ENCODE peak calls at places on chromosomes 3 and 15, in six cellular contexts. W is neural progenitor cell, O is keratinocyte, A is GM23248, I is GM23338, G is astrocyte. E is an unnamed sample. For H3K79me2, the result is how much of the 10 kb centered on the place peaks cover.

GRCh38 chr15:43210807-43211206 is 10.0 kb downstream of the EPB42 start:
- DNase-seq in A (no peak), I (no peak), G (no peak), O (no peak), W (no peak), E (no peak)

GRCh38 chr15:56242576-56243116 is 1.0 kb downstream of the RFX7 start:
- DNase-seq in W (no peak), O (no peak), I (no peak), G (no peak), A (peak), E (peak)

GRCh38 chr15:40454904-40455391 is 14.2 kb downstream of the BAHD1 start:
- DNase-seq in G (peak), W (no peak), A (peak), O (no peak), I (no peak), E (peak)

GRCh38 chr3:159892171-159892791 is 96.4 kb upstream of the IL12A start:
- DNase-seq in W (no peak), G (peak), O (no peak), A (no peak), I (no peak), E (no peak)

GRCh38 chr3:21551019-21551418 is 200.0 kb downstream of the ZNF385D start:
- DNase-seq in I (peak), W (no peak), A (peak), G (peak), O (no peak), E (no peak)

GRCh38 chr3:174358252-174358651 is 500.9 kb upstream of the NAALADL2 start:
- DNase-seq in G (no peak), I (no peak), A (no peak), W (no peak), O (no peak), E (no peak)

GRCh38 chr3:183844606-183845005 is 19.2 kb upstream of the MAP6D1 start:
- DNase-seq in G (peak), A (peak), W (no peak), I (no peak), O (peak), E (peak)

GRCh38 chr3:13073042-13073906 is at the start of gene IQSEC1:
- DNase-seq in G (no peak), I (peak), W (peak), O (no peak), A (peak), E (peak)

GRCh38 chr3:46664188-46664970 is 29.1 kb downstream of the ALS2CL start:
- DNase-seq in A (no peak), O (no peak), G (no peak), I (no peak), W (no peak), E (peak)

GRCh38 chr15:68595761-68596160 is 17.0 kb downstream of the CORO2B start:
- DNase-seq in W (no peak), G (no peak), O (no peak), A (no peak), I (no peak), E (no peak)
- H3K79me2 ChIP-seq in W (under half), G (half or more), O (under half), A (half or more), I (under half), E (half or more)

GRCh38 chr3:137764563-137765309 is 621 bp downstream of the SOX14 start:
- DNase-seq in W (peak), A (no peak), I (peak), G (no peak), O (no peak), E (peak)

GRCh38 chr3:137768021-137768360 is 3.9 kb downstream of the SOX14 start:
- DNase-seq in I (no peak), A (no peak), W (peak), G (no peak), O (no peak), E (no peak)

GRCh38 chr3:137767146-137768020 is 3.3 kb downstream of the SOX14 start:
- DNase-seq in G (no peak), W (peak), O (no peak), I (peak), A (no peak), E (peak)

GRCh38 chr3:137765310-137766033 is 1.4 kb downstream of the SOX14 start:
- DNase-seq in W (peak), I (peak), O (no peak), G (no peak), A (no peak), E (peak)

GRCh38 chr3:137766069-137766960 is 2.2 kb downstream of the SOX14 start:
- DNase-seq in O (no peak), A (no peak), G (no peak), I (peak), W (peak), E (peak)
- H3K4me3 ChIP-seq in O (no peak), A (no peak), G (no peak), I (peak), W (peak), E (no peak)

GRCh38 chr3:122394173-122394572 is 10.2 kb downstream of the FAM162A start:
- DNase-seq in I (no peak), O (no peak), A (no peak), W (no peak), G (no peak), E (no peak)
- H3K79me2 ChIP-seq in I (under half), O (under half), A (under half), W (under half), G (under half), E (under half)

DNA sequence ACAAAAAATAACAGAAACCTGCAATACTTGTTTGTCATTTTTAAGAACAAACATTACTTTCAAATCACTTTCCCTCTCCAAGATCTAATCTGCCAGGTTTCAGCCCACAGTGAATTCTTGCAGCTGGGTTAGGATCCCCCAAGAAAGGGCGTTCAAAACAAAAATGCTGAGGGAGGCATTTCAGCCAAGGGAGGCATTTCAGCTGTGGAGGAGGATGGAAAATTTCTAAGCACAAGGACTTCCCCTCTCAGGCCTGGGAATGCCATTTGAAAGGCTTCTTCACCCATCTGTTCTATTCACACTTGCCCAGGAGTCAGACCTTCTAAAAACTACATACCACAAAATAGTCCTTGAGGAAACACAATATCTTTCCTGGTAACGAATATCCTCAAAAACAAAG is 69.1 kb downstream of the P3H2 start:
- DNase-seq in A (no peak), O (no peak), G (no peak), W (peak), I (peak), E (no peak)
- H3K4me3 ChIP-seq in A (no peak), O (no peak), G (no peak), W (no peak), I (no peak), E (no peak)

GRCh38 chr15:90009301-90010063 is 8.4 kb downstream of the ZNF710 start:
- DNase-seq in A (no peak), O (no peak), I (no peak), G (no peak), W (no peak), E (no peak)
- H3K79me2 ChIP-seq in A (half or more), O (half or more), I (half or more), G (half or more), W (half or more), E (half or more)

GRCh38 chr15:67884009-67884408 is 44.2 kb upstream of the RNU6-1 start:
- DNase-seq in A (no peak), W (no peak), O (no peak), G (no peak), I (no peak), E (peak)
- H3K4me3 ChIP-seq in A (peak), W (peak), O (peak), G (peak), I (peak), E (peak)

DNA sequence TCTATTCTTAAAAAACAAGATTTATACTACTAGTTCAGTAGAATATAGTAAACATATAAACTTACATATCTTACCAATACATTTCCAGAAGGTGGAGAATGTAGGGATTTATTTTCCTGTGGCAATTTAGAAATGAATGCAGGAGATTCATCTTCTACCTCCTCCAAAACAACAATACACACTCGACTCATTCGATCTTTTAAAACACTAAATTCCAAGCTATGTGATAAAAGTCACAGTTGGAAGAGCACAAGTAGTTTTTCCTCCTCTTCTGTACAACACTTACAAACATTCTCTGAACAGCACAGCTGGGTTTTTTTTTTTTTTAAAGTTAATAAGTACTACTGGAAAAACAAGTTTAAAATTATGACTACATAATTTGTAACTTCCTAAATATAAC is 1.4 kb downstream of the ANKRD28 start:
- DNase-seq in A (no peak), I (no peak), O (no peak), W (no peak), G (no peak), E (no peak)
- H3K79me2 ChIP-seq in A (half or more), I (half or more), O (half or more), W (under half), G (half or more), E (half or more)

GRCh38 chr3:171000281-171000680 is 26.2 kb downstream of the SLC2A2 start:
- DNase-seq in O (no peak), A (peak), I (no peak), W (no peak), G (no peak), E (no peak)
- H3K4me3 ChIP-seq in O (no peak), A (no peak), I (no peak), W (no peak), G (no peak), E (no peak)

DNA sequence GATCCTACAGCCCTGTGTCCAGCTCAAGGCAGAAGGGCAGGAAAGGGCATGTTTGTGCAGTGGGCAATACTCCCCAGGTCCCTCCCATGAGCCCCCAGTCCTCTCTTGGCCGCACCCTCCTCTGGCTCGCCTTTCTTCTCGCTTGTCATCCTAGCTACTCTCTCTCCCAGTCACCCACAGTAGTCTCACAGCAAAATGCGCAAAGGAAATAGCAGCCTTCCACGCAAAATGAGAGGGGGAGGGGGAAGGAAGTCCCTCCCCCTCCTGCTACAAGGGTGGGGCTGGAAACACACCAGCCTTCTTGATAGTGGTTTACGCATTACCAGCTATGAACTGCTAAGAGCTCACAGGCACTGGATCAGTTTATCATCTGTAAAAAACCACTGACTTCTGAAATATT is 83.8 kb downstream of the GADL1 start:
- DNase-seq in O (no peak), A (no peak), G (no peak), I (peak), W (no peak), E (no peak)
- H3K79me2 ChIP-seq in O (under half), A (under half), G (under half), I (under half), W (under half), E (under half)